ENCODE peak calls at places on chromosomes 13 and 19, in nine cellular contexts. X is heart right ventricle; J is breast epithelium; Y is NT2/D1; C is cardiac muscle cell; K is Peyer's patch; L is H9; T is CD8-positive, alpha-beta T cell; D is astrocyte. R is an unnamed sample.

GRCh38 chr13:28043224-28043623 is 54.7 kb upstream of the URAD start:
- DNase-seq in X (no peak), J (no peak), Y (no peak), C (no peak), K (no peak), L (no peak), T (no peak), D (no peak), R (no peak)

GRCh38 chr19:23957660-23958281 is 43.1 kb downstream of the ZNF726 start:
- DNase-seq in X (no peak), J (no peak), Y (no peak), C (no peak), K (no peak), L (no peak), T (no peak), D (peak; percentile 81), R (no peak)

GRCh38 chr13:102484329-102484728 is 82.5 kb upstream of the FGF14 start:
- DNase-seq in X (no peak), J (no peak), Y (no peak), C (no peak), K (no peak), L (no peak), T (no peak), D (peak; percentile 2), R (no peak)

GRCh38 chr13:113758651-113759524 is at the start of gene TMEM255B:
- DNase-seq in X (peak; percentile 89), J (peak; percentile 63), Y (peak; percentile 55), C (peak; percentile 80), K (peak; percentile 73), L (peak; percentile 89), T (peak; percentile 76), D (peak; percentile 30), R (peak; percentile 51)

GRCh38 chr19:1690570-1691307 is 38.3 kb upstream of the TCF3 start:
- DNase-seq in X (no peak), J (no peak), Y (peak; percentile 38), C (peak; percentile 19), K (no peak), L (peak; percentile 87), T (peak; percentile 40), D (no peak), R (no peak)

GRCh38 chr13:80469841-80470378 is 129.0 kb upstream of the SPRY2 start:
- DNase-seq in X (peak; percentile 73), J (peak; percentile 85), Y (no peak), C (peak; percentile 95), K (no peak), L (no peak), T (no peak), D (peak; percentile 78), R (peak; percentile 89)

GRCh38 chr19:1465191-1466016 is 13.6 kb downstream of the C19orf25 start:
- DNase-seq in X (no peak), J (no peak), Y (no peak), C (no peak), K (no peak), L (peak; percentile 81), T (peak; percentile 26), D (no peak), R (no peak)

GRCh38 chr13:34017231-34017630 is 199.3 kb downstream of the RFC3 start:
- DNase-seq in X (no peak), J (no peak), Y (no peak), C (no peak), K (no peak), L (no peak), T (no peak), D (no peak), R (no peak)

GRCh38 chr13:34155931-34156607 is 338.1 kb downstream of the RFC3 start:
- DNase-seq in X (no peak), J (no peak), Y (no peak), C (peak; percentile 48), K (no peak), L (no peak), T (no peak), D (peak; percentile 80), R (no peak)

GRCh38 chr13:20231839-20232555 is at the start of gene GJB6:
- DNase-seq in X (no peak), J (no peak), Y (peak; percentile 22), C (no peak), K (no peak), L (peak; percentile 48), T (no peak), D (no peak), R (no peak)

GRCh38 chr19:46977548-46977947 is 42.1 kb upstream of the NPAS1 start:
- DNase-seq in X (no peak), J (no peak), Y (no peak), C (no peak), K (no peak), L (no peak), T (no peak), D (no peak), R (no peak)

GRCh38 chr19:9786819-9787218 is 18.3 kb upstream of the ZNF846 start:
- DNase-seq in X (no peak), J (no peak), Y (no peak), C (no peak), K (no peak), L (no peak), T (no peak), D (no peak), R (no peak)

GRCh38 chr13:100235311-100235901 is 146.5 kb downstream of the PCCA start:
- DNase-seq in X (peak; percentile 31), J (no peak), Y (no peak), C (peak; percentile 66), K (no peak), L (no peak), T (no peak), D (peak; percentile 24), R (no peak)

GRCh38 chr13:98144501-98145350 is 1.8 kb downstream of the FARP1 start:
- DNase-seq in X (no peak), J (no peak), Y (no peak), C (peak; percentile 44), K (no peak), L (peak; percentile 41), T (no peak), D (peak; percentile 46), R (no peak)

GRCh38 chr13:114027826-114028225 is 54.0 kb upstream of the C13orf46 start:
- DNase-seq in X (no peak), J (no peak), Y (no peak), C (no peak), K (no peak), L (no peak), T (no peak), D (no peak), R (no peak)

GRCh38 chr13:80217614-80218456 is 123.1 kb downstream of the SPRY2 start:
- DNase-seq in X (no peak), J (no peak), Y (peak; percentile 32), C (peak; percentile 92), K (no peak), L (peak; percentile 39), T (no peak), D (peak; percentile 97), R (no peak)

GRCh38 chr19:36051236-36051635 is 2.8 kb downstream of the THAP8 start:
- DNase-seq in X (no peak), J (no peak), Y (peak; percentile 22), C (no peak), K (no peak), L (peak; percentile 85), T (no peak), D (no peak), R (no peak)

GRCh38 chr13:19596960-19597361 is 35.6 kb upstream of the TPTE2 start:
- DNase-seq in X (no peak), J (no peak), Y (no peak), C (peak; percentile 13), K (no peak), L (no peak), T (no peak), D (peak; percentile 30), R (no peak)

GRCh38 chr19:39403331-39404312 is 3.0 kb upstream of the ZFP36 start:
- DNase-seq in X (peak; percentile 99), J (peak; percentile 100), Y (peak; percentile 82), C (peak; percentile 100), K (peak; percentile 98), L (peak; percentile 87), T (peak; percentile 98), D (peak; percentile 95), R (peak; percentile 99)
- H3K4me1 ChIP-seq in X (peaks cover 29% of the 10 kb centered on the region), J (peaks cover 13% of the 10 kb centered on the region), Y (peaks cover 15% of the 10 kb centered on the region), C (peaks cover 19% of the 10 kb centered on the region), K (peaks cover 39% of the 10 kb centered on the region), L (peaks cover 5% of the 10 kb centered on the region), T (peaks cover 66% of the 10 kb centered on the region), D (peaks cover 47% of the 10 kb centered on the region), R (peaks cover 27% of the 10 kb centered on the region)

GRCh38 chr19:41862445-41862986 is 2.5 kb downstream of the RPS19 start:
- DNase-seq in X (no peak), J (no peak), Y (no peak), C (no peak), K (no peak), L (no peak), T (no peak), D (no peak), R (no peak)

GRCh38 chr19:41863209-41863931 is 3.3 kb downstream of the RPS19 start:
- DNase-seq in X (no peak), J (no peak), Y (no peak), C (no peak), K (no peak), L (no peak), T (no peak), D (no peak), R (no peak)

GRCh38 chr19:41861846-41862245 is 1.8 kb downstream of the RPS19 start:
- DNase-seq in X (no peak), J (no peak), Y (no peak), C (no peak), K (no peak), L (no peak), T (no peak), D (no peak), R (no peak)

GRCh38 chr19:41866284-41866683 is 6.2 kb downstream of the RPS19 start:
- DNase-seq in X (no peak), J (no peak), Y (no peak), C (no peak), K (no peak), L (no peak), T (no peak), D (no peak), R (no peak)

GRCh38 chr19:41864374-41864773 is 4.3 kb downstream of the RPS19 start:
- DNase-seq in X (no peak), J (no peak), Y (no peak), C (no peak), K (no peak), L (no peak), T (no peak), D (no peak), R (no peak)
- H3K4me1 ChIP-seq in X (peaks cover 14% of the 10 kb centered on the region), J (peaks cover 12% of the 10 kb centered on the region), Y (peaks cover 18% of the 10 kb centered on the region), C (peaks cover 10% of the 10 kb centered on the region), K (peaks cover 28% of the 10 kb centered on the region), L (no peaks in the 10 kb centered on the region), T (peaks cover 75% of the 10 kb centered on the region), D (peaks cover 32% of the 10 kb centered on the region), R (peaks cover 30% of the 10 kb centered on the region)

DNA sequence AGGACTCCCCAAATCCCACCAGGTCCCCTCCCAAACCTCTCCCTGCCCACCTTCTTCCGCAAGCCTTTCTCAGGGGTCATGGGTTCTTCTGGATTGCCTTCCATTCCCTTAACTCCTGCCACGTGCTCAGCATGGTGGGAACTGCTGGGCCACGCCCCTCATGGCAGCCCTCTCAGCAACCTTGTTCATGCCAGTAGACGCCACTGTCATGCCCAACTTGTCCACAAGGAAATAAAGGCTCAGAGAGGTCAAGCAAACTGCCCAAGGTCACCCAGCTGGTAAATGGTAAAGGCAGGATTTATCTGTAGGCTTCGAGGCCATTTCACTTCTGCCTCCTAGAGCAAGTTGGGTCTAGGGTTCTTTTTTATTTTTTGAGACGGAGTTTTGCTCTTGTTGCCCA is 10.9 kb downstream of the PRAM1 start:
- DNase-seq in X (no peak), J (no peak), Y (no peak), C (no peak), K (no peak), L (peak; percentile 66), T (no peak), D (no peak), R (no peak)
- H3K4me1 ChIP-seq in X (no peaks in the 10 kb centered on the region), J (no peaks in the 10 kb centered on the region), Y (peaks cover 5% of the 10 kb centered on the region), C (no peaks in the 10 kb centered on the region), K (peaks cover 11% of the 10 kb centered on the region), L (no peaks in the 10 kb centered on the region), T (peaks cover 43% of the 10 kb centered on the region), D (no peaks in the 10 kb centered on the region), R (no peaks in the 10 kb centered on the region)

GRCh38 chr13:75486146-75486545 is 4.2 kb upstream of the TBC1D4 start:
- DNase-seq in X (no peak), J (no peak), Y (no peak), C (no peak), K (no peak), L (peak; percentile 35), T (no peak), D (peak; percentile 29), R (no peak)
- H3K4me1 ChIP-seq in X (no peaks in the 10 kb centered on the region), J (no peaks in the 10 kb centered on the region), Y (no peaks in the 10 kb centered on the region), C (peaks cover 4% of the 10 kb centered on the region), K (peaks cover 5% of the 10 kb centered on the region), L (no peaks in the 10 kb centered on the region), T (no peaks in the 10 kb centered on the region), D (peaks cover 23% of the 10 kb centered on the region), R (peaks cover 4% of the 10 kb centered on the region)